ENCODE peak calls at places on chromosomes 1 and 21, in eight cellular contexts. A is uterus, E is thoracic aorta, H is progenitor cell of endocrine pancreas, Y is B cell, J is kidney, B is tibial nerve, N is left lung. F is an unnamed sample.

GRCh38 chr1:45619149-45619921 is 4.5 kb downstream of the CCDC17 start:
- DNase-seq in A (peak), J (no peak), N (no peak), Y (no peak), E (no peak), B (no peak), H (no peak), F (no peak)

GRCh38 chr1:162854245-162854860 is 6.6 kb downstream of the CCDC190 start:
- DNase-seq in E (no peak), N (peak), H (peak), A (peak), Y (peak), J (no peak), B (peak), F (peak)

GRCh38 chr1:186122837-186123236 is 252.2 kb downstream of the TPR start:
- DNase-seq in J (no peak), E (no peak), Y (no peak), N (no peak), A (no peak), H (no peak), B (no peak), F (no peak)

GRCh38 chr1:2937805-2938204 is 83.5 kb upstream of the ACTRT2 start:
- DNase-seq in A (no peak), J (no peak), B (no peak), E (no peak), H (no peak), Y (no peak), N (no peak), F (no peak)

GRCh38 chr21:46633561-46633960 is 1.9 kb upstream of the PRMT2 start:
- DNase-seq in A (no peak), J (no peak), B (no peak), Y (no peak), H (no peak), E (no peak), N (no peak), F (no peak)

GRCh38 chr1:15950763-15951295 is 25.1 kb downstream of the ZBTB17 start:
- DNase-seq in B (no peak), Y (no peak), H (no peak), E (no peak), A (peak), N (peak), J (peak), F (no peak)

GRCh38 chr1:75791022-75791421 is 5.0 kb downstream of the RABGGTB start:
- DNase-seq in H (no peak), J (no peak), B (no peak), Y (no peak), E (no peak), N (no peak), A (no peak), F (no peak)

GRCh38 chr1:89871768-89872473 is 51.1 kb downstream of the LRRC8D start:
- DNase-seq in J (no peak), E (no peak), Y (no peak), B (no peak), A (no peak), H (no peak), N (no peak), F (no peak)

GRCh38 chr1:32200226-32201010 is at the start of gene CCDC28B:
- DNase-seq in H (no peak), N (peak), Y (peak), J (peak), A (peak), B (peak), E (no peak), F (peak)

GRCh38 chr1:17393225-17393624 is 21.2 kb downstream of the PADI6 start:
- DNase-seq in N (no peak), Y (no peak), H (no peak), A (no peak), J (no peak), E (no peak), B (no peak), F (no peak)

GRCh38 chr1:8321612-8322011 is 3.7 kb downstream of the SLC45A1 start:
- DNase-seq in H (no peak), A (no peak), E (no peak), N (no peak), B (no peak), Y (no peak), J (no peak), F (no peak)

GRCh38 chr1:168867941-168868634 is 139.1 kb upstream of the DPT start:
- DNase-seq in Y (no peak), N (no peak), J (no peak), E (no peak), A (no peak), H (no peak), B (no peak), F (no peak)

GRCh38 chr1:230067441-230067870 is 418 bp downstream of the GALNT2 start:
- DNase-seq in Y (no peak), E (no peak), J (peak), H (peak), B (peak), A (peak), N (no peak), F (no peak)

GRCh38 chr1:41391834-41392527 is 30.7 kb downstream of the FOXO6 start:
- DNase-seq in H (no peak), A (no peak), E (no peak), B (no peak), N (no peak), Y (no peak), J (no peak), F (no peak)

GRCh38 chr1:176243746-176244145 is 36.7 kb upstream of the COP1 start:
- DNase-seq in B (no peak), J (no peak), N (no peak), A (no peak), H (no peak), Y (no peak), E (no peak), F (no peak)

GRCh38 chr1:67165468-67166058 is 691 bp upstream of the IL23R start:
- DNase-seq in H (no peak), B (no peak), J (no peak), N (no peak), Y (no peak), E (no peak), A (no peak), F (no peak)

GRCh38 chr1:67169932-67170331 is 3.7 kb downstream of the IL23R start:
- DNase-seq in H (no peak), N (no peak), Y (no peak), E (no peak), J (no peak), A (no peak), B (no peak), F (no peak)

GRCh38 chr1:67169496-67169895 is 3.2 kb downstream of the IL23R start:
- DNase-seq in J (no peak), Y (no peak), N (no peak), E (no peak), H (no peak), A (no peak), B (no peak), F (no peak)

GRCh38 chr1:67162954-67163353 is 3.3 kb upstream of the IL23R start:
- DNase-seq in E (no peak), Y (no peak), B (no peak), J (no peak), H (no peak), N (no peak), A (no peak), F (no peak)

GRCh38 chr1:67166196-67166595 is at the start of gene IL23R:
- DNase-seq in N (no peak), E (no peak), J (no peak), H (no peak), Y (no peak), B (no peak), A (no peak), F (no peak)
- TF ChIP-seq CTCF in N (no peak), E (no peak), J (no peak), H (no peak), Y (no peak), B (no peak), A (no peak), F (no peak)

GRCh38 chr1:208997726-208998312 is 585.7 kb upstream of the CAMK1G start:
- DNase-seq in E (no peak), H (no peak), A (no peak), B (no peak), Y (no peak), J (no peak), N (no peak), F (no peak)
- TF ChIP-seq CTCF in E (peak), H (peak), A (no peak), B (no peak), Y (no peak), J (no peak), N (no peak), F (no peak)

GRCh38 chr1:245322673-245323072 is 167.9 kb downstream of the KIF26B start:
- DNase-seq in Y (no peak), J (no peak), B (no peak), H (no peak), E (no peak), N (no peak), A (no peak), F (no peak)
- TF ChIP-seq CTCF in Y (no peak), J (no peak), B (no peak), H (no peak), E (no peak), N (no peak), A (no peak), F (no peak)

GRCh38 chr1:6073480-6074053 is 27.9 kb downstream of the KCNAB2 start:
- DNase-seq in H (no peak), J (no peak), N (no peak), B (no peak), Y (no peak), A (no peak), E (no peak), F (no peak)
- TF ChIP-seq CTCF in H (no peak), J (no peak), N (no peak), B (no peak), Y (no peak), A (no peak), E (no peak), F (no peak)

GRCh38 chr1:117347907-117348306 is 19.3 kb upstream of the MAN1A2 start:
- DNase-seq in B (no peak), E (no peak), J (no peak), N (no peak), H (no peak), Y (no peak), A (no peak), F (no peak)
- TF ChIP-seq CTCF in B (no peak), E (no peak), J (no peak), N (no peak), H (no peak), Y (no peak), A (no peak), F (no peak)

F was measured in nephron progenitor cell.